ENCODE peak calls at places on chromosomes 5 and 9, in nine cellular contexts. U, E, P, Z, H, V, C, W and F are unnamed samples.

GRCh38 chr9:134928796-134929559 is 11.3 kb upstream of the FCN1 start:
- DNase-seq in U (no peak), E (peak), P (no peak), Z (no peak), H (no peak), V (no peak), C (no peak), W (no peak), F (no peak)

GRCh38 chr5:142501890-142502289 is 177.1 kb upstream of the SPRY4 start:
- DNase-seq in U (no peak), E (no peak), P (no peak), Z (peak), H (no peak), V (no peak), C (no peak), W (no peak), F (peak)

GRCh38 chr5:141923443-141924313 is at the start of gene DELE1:
- DNase-seq in U (peak), E (peak), P (peak), Z (peak), H (peak), V (peak), C (peak), W (peak), F (peak)

GRCh38 chr5:143923634-143924265 is 111.8 kb downstream of the HMHB1 start:
- DNase-seq in U (peak), E (no peak), P (peak), Z (no peak), H (no peak), V (peak), C (no peak), W (peak), F (no peak)

GRCh38 chr9:65411336-65411735 is 126.3 kb upstream of the FOXD4L5 start:
- DNase-seq in U (no peak), E (no peak), P (no peak), Z (no peak), H (no peak), V (no peak), C (no peak), W (no peak), F (no peak)

GRCh38 chr5:150603052-150603451 is 37.4 kb upstream of the SYNPO start:
- DNase-seq in U (no peak), E (no peak), P (no peak), Z (no peak), H (no peak), V (no peak), C (no peak), W (no peak), F (no peak)

GRCh38 chr9:96201140-96201539 is 100.8 kb downstream of the HSD17B3 start:
- DNase-seq in U (no peak), E (no peak), P (no peak), Z (no peak), H (no peak), V (no peak), C (no peak), W (no peak), F (no peak)

GRCh38 chr5:30890377-30890776 is 303.1 kb upstream of the CDH6 start:
- DNase-seq in U (peak), E (no peak), P (no peak), Z (no peak), H (no peak), V (peak), C (no peak), W (no peak), F (no peak)

GRCh38 chr9:123763910-123764588 is 165.9 kb downstream of the DENND1A start:
- DNase-seq in U (no peak), E (no peak), P (peak), Z (no peak), H (no peak), V (no peak), C (no peak), W (no peak), F (no peak)

GRCh38 chr5:168472329-168472728 is 13.9 kb upstream of the RARS1 start:
- DNase-seq in U (peak), E (no peak), P (peak), Z (no peak), H (no peak), V (peak), C (no peak), W (no peak), F (peak)

GRCh38 chr5:38462972-38463633 is 93.3 kb downstream of the LIFR start:
- DNase-seq in U (peak), E (no peak), P (peak), Z (no peak), H (no peak), V (no peak), C (no peak), W (no peak), F (no peak)

GRCh38 chr9:14159440-14160222 is 154.3 kb downstream of the NFIB start:
- DNase-seq in U (no peak), E (no peak), P (no peak), Z (no peak), H (no peak), V (no peak), C (no peak), W (no peak), F (no peak)

GRCh38 chr5:127068771-127069330 is 4.5 kb downstream of the C5orf63 start:
- DNase-seq in U (peak), E (no peak), P (peak), Z (no peak), H (no peak), V (no peak), C (no peak), W (no peak), F (no peak)

GRCh38 chr5:76475936-76476335 is 72.9 kb downstream of the IQGAP2 start:
- DNase-seq in U (no peak), E (no peak), P (no peak), Z (no peak), H (no peak), V (peak), C (no peak), W (no peak), F (no peak)

GRCh38 chr9:129776566-129776937 is 23.7 kb upstream of the PTGES start:
- DNase-seq in U (no peak), E (no peak), P (peak), Z (no peak), H (no peak), V (no peak), C (no peak), W (no peak), F (no peak)

GRCh38 chr5:67140413-67140812 is 56.2 kb downstream of the CD180 start:
- DNase-seq in U (no peak), E (no peak), P (no peak), Z (no peak), H (no peak), V (no peak), C (no peak), W (no peak), F (no peak)

GRCh38 chr9:69822091-69822750 is 1.6 kb downstream of the CFAP95 start:
- DNase-seq in U (no peak), E (no peak), P (peak), Z (peak), H (no peak), V (no peak), C (no peak), W (no peak), F (peak)

GRCh38 chr5:130034872-130035271 is 130.6 kb downstream of the CHSY3 start:
- DNase-seq in U (no peak), E (no peak), P (peak), Z (no peak), H (no peak), V (no peak), C (no peak), W (no peak), F (no peak)

GRCh38 chr5:9034671-9035070 is 511.2 kb downstream of the SEMA5A start:
- DNase-seq in U (peak), E (no peak), P (peak), Z (no peak), H (no peak), V (no peak), C (peak), W (no peak), F (no peak)

GRCh38 chr9:73079326-73079725 is 72.3 kb upstream of the ANXA1 start:
- DNase-seq in U (peak), E (peak), P (no peak), Z (no peak), H (peak), V (no peak), C (no peak), W (peak), F (peak)

GRCh38 chr9:122261469-122261881 is 3.2 kb downstream of the RBM18 start:
- DNase-seq in U (peak), E (no peak), P (peak), Z (no peak), H (no peak), V (peak), C (no peak), W (no peak), F (no peak)

GRCh38 chr5:31680528-31680927 is 41.6 kb downstream of the PDZD2 start:
- DNase-seq in U (no peak), E (no peak), P (no peak), Z (no peak), H (no peak), V (no peak), C (peak), W (no peak), F (no peak)

GRCh38 chr9:131621551-131622321 is 76.4 kb downstream of the PRRT1B start:
- DNase-seq in U (no peak), E (no peak), P (no peak), Z (no peak), H (no peak), V (no peak), C (no peak), W (no peak), F (no peak)

GRCh38 chr9:14096182-14096922 is 217.6 kb downstream of the NFIB start:
- DNase-seq in U (no peak), E (no peak), P (peak), Z (peak), H (no peak), V (peak), C (peak), W (no peak), F (peak)

GRCh38 chr9:15299374-15299939 is 7.6 kb downstream of the TTC39B start:
- DNase-seq in U (no peak), E (peak), P (no peak), Z (no peak), H (no peak), V (no peak), C (no peak), W (peak), F (no peak)

GRCh38 chr5:156380846-156381245 is 53.9 kb downstream of the SGCD start:
- DNase-seq in U (no peak), E (no peak), P (peak), Z (no peak), H (no peak), V (peak), C (no peak), W (no peak), F (no peak)

GRCh38 chr5:154498597-154499393 is 20.8 kb upstream of the HAND1 start:
- DNase-seq in U (no peak), E (no peak), P (no peak), Z (no peak), H (no peak), V (no peak), C (no peak), W (no peak), F (no peak)

GRCh38 chr5:141657937-141658545 is 6.8 kb upstream of the FCHSD1 start:
- DNase-seq in U (peak), E (no peak), P (peak), Z (no peak), H (peak), V (no peak), C (no peak), W (no peak), F (no peak)

DNA sequence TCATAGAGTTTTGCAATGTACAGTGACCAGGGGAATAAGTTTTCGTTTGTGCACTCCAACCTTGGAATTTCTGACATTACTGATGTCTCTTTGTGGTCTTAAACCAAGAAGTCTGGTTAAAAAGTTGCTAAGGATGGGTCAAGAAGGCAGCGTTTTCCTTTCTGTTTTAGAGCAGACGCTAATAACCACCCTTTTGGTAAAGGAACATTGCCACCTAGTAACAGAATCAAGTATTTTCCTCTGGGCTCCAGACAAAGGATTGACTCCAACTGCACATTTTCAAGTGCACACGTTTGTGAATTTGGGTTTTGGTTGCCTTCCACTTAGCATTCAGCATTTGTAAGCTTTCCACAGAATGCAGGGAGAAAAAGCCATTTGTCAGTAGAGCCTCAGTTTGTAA is 22.2 kb upstream of the CEP78 start:
- DNase-seq in U (peak), E (peak), P (peak), Z (peak), H (no peak), V (peak), C (peak), W (peak), F (peak)
- TF ChIP-seq EZH2phosphoT487 in U (no peak), E (no peak), P (no peak), Z (no peak), H (no peak), V (no peak), C (no peak), W (no peak), F (no peak)

GRCh38 chr9:136952354-136952855 is 332 bp downstream of the LCN12 start:
- DNase-seq in U (no peak), E (no peak), P (no peak), Z (no peak), H (no peak), V (no peak), C (peak), W (no peak), F (no peak)
- TF ChIP-seq EZH2phosphoT487 in U (no peak), E (no peak), P (no peak), Z (no peak), H (no peak), V (no peak), C (no peak), W (no peak), F (no peak)

GRCh38 chr5:135879591-135879990 is 16.1 kb downstream of the IL9 start:
- DNase-seq in U (no peak), E (no peak), P (no peak), Z (no peak), H (no peak), V (no peak), C (no peak), W (no peak), F (no peak)

GRCh38 chr5:135880278-135880677 is 15.4 kb downstream of the IL9 start:
- DNase-seq in U (peak), E (peak), P (peak), Z (peak), H (peak), V (no peak), C (peak), W (no peak), F (peak)

GRCh38 chr5:135880801-135881200 is 14.8 kb downstream of the IL9 start:
- DNase-seq in U (peak), E (no peak), P (peak), Z (no peak), H (no peak), V (no peak), C (no peak), W (no peak), F (no peak)

GRCh38 chr5:135877570-135878155 is 18.0 kb downstream of the IL9 start:
- DNase-seq in U (no peak), E (no peak), P (no peak), Z (no peak), H (no peak), V (no peak), C (no peak), W (no peak), F (no peak)

GRCh38 chr5:135878156-135878620 is 17.5 kb downstream of the IL9 start:
- DNase-seq in U (no peak), E (no peak), P (peak), Z (no peak), H (no peak), V (no peak), C (no peak), W (no peak), F (no peak)
- TF ChIP-seq EZH2phosphoT487 in U (no peak), E (no peak), P (no peak), Z (no peak), H (no peak), V (no peak), C (no peak), W (no peak), F (no peak)

GRCh38 chr5:40762716-40763115 is 7.0 kb upstream of the TTC33 start:
- DNase-seq in U (no peak), E (no peak), P (peak), Z (no peak), H (no peak), V (no peak), C (no peak), W (no peak), F (no peak)

GRCh38 chr5:40755407-40756365 is at the start of gene TTC33:
- DNase-seq in U (peak), E (peak), P (peak), Z (peak), H (peak), V (peak), C (peak), W (peak), F (peak)

GRCh38 chr5:40754381-40755092 is 1.2 kb downstream of the TTC33 start:
- DNase-seq in U (peak), E (no peak), P (peak), Z (peak), H (no peak), V (no peak), C (no peak), W (peak), F (no peak)

GRCh38 chr5:40755093-40755406 is 711 bp downstream of the TTC33 start:
- DNase-seq in U (peak), E (peak), P (peak), Z (peak), H (peak), V (peak), C (peak), W (peak), F (peak)

GRCh38 chr5:40757400-40757799 is 1.6 kb upstream of the TTC33 start:
- DNase-seq in U (no peak), E (no peak), P (no peak), Z (no peak), H (no peak), V (no peak), C (no peak), W (no peak), F (no peak)
- TF ChIP-seq EZH2phosphoT487 in U (no peak), E (no peak), P (no peak), Z (no peak), H (no peak), V (no peak), C (no peak), W (no peak), F (no peak)

GRCh38 chr9:104233366-104233765 is 139.3 kb downstream of the SMC2 start:
- DNase-seq in U (peak), E (no peak), P (no peak), Z (no peak), H (no peak), V (no peak), C (no peak), W (no peak), F (no peak)

GRCh38 chr9:104240890-104241289 is 146.8 kb downstream of the SMC2 start:
- DNase-seq in U (no peak), E (peak), P (no peak), Z (no peak), H (no peak), V (no peak), C (no peak), W (no peak), F (no peak)

GRCh38 chr9:104232781-104233341 is 138.8 kb downstream of the SMC2 start:
- DNase-seq in U (peak), E (no peak), P (peak), Z (peak), H (no peak), V (no peak), C (no peak), W (no peak), F (no peak)

DNA sequence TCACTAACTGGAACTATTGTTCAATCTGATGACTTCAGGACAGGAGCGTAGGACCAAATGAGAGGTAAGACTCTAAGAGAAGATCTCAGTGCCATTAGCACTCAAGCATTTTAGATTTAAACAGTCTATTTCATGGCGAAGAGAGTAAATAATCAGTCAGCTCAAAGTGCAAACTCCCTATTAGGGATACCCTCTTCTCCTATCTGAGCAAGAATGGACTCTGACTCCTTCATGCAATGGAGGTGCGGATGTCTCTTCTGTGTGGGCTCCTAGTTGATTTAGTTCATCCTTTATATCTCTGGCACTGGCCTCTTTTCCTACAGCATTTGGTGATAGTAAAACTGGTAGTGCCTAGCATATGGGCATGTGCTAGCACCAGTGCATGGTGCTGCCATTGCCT is 144.6 kb downstream of the SMC2 start:
- DNase-seq in U (no peak), E (no peak), P (no peak), Z (no peak), H (no peak), V (no peak), C (no peak), W (no peak), F (no peak)
- TF ChIP-seq EZH2phosphoT487 in U (no peak), E (no peak), P (no peak), Z (no peak), H (no peak), V (no peak), C (no peak), W (no peak), F (no peak)

GRCh38 chr9:136329211-136329627 is 1.9 kb downstream of the GPSM1 start:
- DNase-seq in U (no peak), E (no peak), P (peak), Z (no peak), H (no peak), V (no peak), C (no peak), W (no peak), F (no peak)

GRCh38 chr9:136328622-136329041 is 1.3 kb downstream of the GPSM1 start:
- DNase-seq in U (no peak), E (no peak), P (peak), Z (peak), H (no peak), V (peak), C (peak), W (no peak), F (peak)

GRCh38 chr9:136327313-136327971 is at the start of gene GPSM1:
- DNase-seq in U (peak), E (no peak), P (peak), Z (peak), H (no peak), V (peak), C (peak), W (no peak), F (peak)

GRCh38 chr9:136326777-136327312 is 494 bp upstream of the GPSM1 start:
- DNase-seq in U (no peak), E (no peak), P (peak), Z (no peak), H (no peak), V (no peak), C (no peak), W (no peak), F (no peak)

DNA sequence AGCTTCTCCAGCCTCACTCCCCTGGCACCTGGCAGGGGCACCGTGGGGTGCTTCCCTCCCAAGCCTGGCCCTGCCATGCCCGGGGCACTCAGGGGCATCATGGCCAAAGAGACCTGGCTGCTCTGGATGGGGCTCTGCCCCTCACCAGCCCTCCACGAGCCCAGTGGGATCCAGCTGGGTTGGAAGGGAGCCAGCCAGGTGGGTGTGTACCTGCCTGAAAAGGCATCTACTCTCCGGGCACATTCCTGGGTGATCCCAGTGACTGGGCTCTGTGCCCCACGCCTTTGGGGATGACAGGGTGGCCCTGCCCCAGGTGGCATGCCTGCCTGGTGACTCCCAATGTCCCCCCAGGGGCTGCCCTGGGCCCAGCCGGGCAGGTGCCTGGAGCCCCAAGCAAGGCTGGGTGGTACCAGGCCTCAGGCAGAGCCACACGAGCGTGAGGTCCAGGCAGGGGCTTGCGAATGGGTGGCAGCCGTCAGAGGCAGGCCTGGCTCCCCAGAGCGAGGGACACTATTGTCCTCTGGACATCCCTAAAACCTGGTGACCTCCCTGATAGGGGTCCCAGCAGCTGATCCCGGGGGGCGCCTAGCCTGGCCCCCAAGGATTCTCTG is 777 bp downstream of the GPSM1 start:
- DNase-seq in U (peak), E (no peak), P (peak), Z (no peak), H (no peak), V (peak), C (peak), W (no peak), F (no peak)
- TF ChIP-seq EZH2phosphoT487 in U (no peak), E (no peak), P (no peak), Z (no peak), H (no peak), V (no peak), C (no peak), W (no peak), F (no peak)

GRCh38 chr5:107483196-107483595 is 187.5 kb downstream of the EFNA5 start:
- DNase-seq in U (no peak), E (no peak), P (no peak), Z (peak), H (no peak), V (no peak), C (no peak), W (no peak), F (no peak)
- TF ChIP-seq EZH2phosphoT487 in U (no peak), E (no peak), P (no peak), Z (no peak), H (no peak), V (no peak), C (no peak), W (no peak), F (no peak)